ENCODE peak calls at places on chromosomes 5 and 9, in nine cellular contexts. One of them, this sample, is unnamed. For H3K9me3, the result is how much of the 10 kb centered on the place peaks cover.

GRCh38 chr9:98369896-98370295 is 114.4 kb upstream of the TBC1D2 start:
- DNase-seq in H1: no peak
- DNase-seq in hepatocyte: no peak
- DNase-seq in HCT116: no peak
- DNase-seq in astrocyte: no peak
- DNase-seq in neuronal stem cell: no peak
- DNase-seq in sigmoid colon: no peak
- DNase-seq in tibial artery: no peak
- DNase-seq in left ventricle myocardium inferior: no peak
- DNase-seq in this sample: no peak

GRCh38 chr5:56763711-56764466 is 51.5 kb upstream of the MAP3K1 start:
- DNase-seq in H1: no peak
- DNase-seq in hepatocyte: peak
- DNase-seq in HCT116: no peak
- DNase-seq in astrocyte: peak
- DNase-seq in neuronal stem cell: no peak
- DNase-seq in sigmoid colon: no peak
- DNase-seq in tibial artery: no peak
- DNase-seq in left ventricle myocardium inferior: no peak
- DNase-seq in this sample: no peak

GRCh38 chr9:137168575-137168906 is 1.3 kb downstream of the LRRC26 start:
- DNase-seq in H1: no peak
- DNase-seq in hepatocyte: no peak
- DNase-seq in HCT116: no peak
- DNase-seq in astrocyte: no peak
- DNase-seq in neuronal stem cell: no peak
- DNase-seq in sigmoid colon: no peak
- DNase-seq in tibial artery: no peak
- DNase-seq in left ventricle myocardium inferior: no peak
- DNase-seq in this sample: no peak

GRCh38 chr9:117746263-117746662 is 42.1 kb downstream of the TLR4 start:
- DNase-seq in H1: no peak
- DNase-seq in hepatocyte: no peak
- DNase-seq in HCT116: no peak
- DNase-seq in astrocyte: no peak
- DNase-seq in neuronal stem cell: no peak
- DNase-seq in sigmoid colon: no peak
- DNase-seq in tibial artery: no peak
- DNase-seq in left ventricle myocardium inferior: no peak
- DNase-seq in this sample: no peak

GRCh38 chr9:83656032-83656680 is 33.2 kb downstream of the IDNK start:
- DNase-seq in H1: no peak
- DNase-seq in hepatocyte: no peak
- DNase-seq in HCT116: no peak
- DNase-seq in astrocyte: no peak
- DNase-seq in neuronal stem cell: no peak
- DNase-seq in sigmoid colon: no peak
- DNase-seq in tibial artery: no peak
- DNase-seq in left ventricle myocardium inferior: no peak
- DNase-seq in this sample: no peak

GRCh38 chr5:140734354-140734753 is 34.1 kb downstream of the ZMAT2 start:
- DNase-seq in H1: no peak
- DNase-seq in hepatocyte: peak
- DNase-seq in HCT116: no peak
- DNase-seq in astrocyte: no peak
- DNase-seq in neuronal stem cell: no peak
- DNase-seq in sigmoid colon: no peak
- DNase-seq in tibial artery: no peak
- DNase-seq in left ventricle myocardium inferior: no peak
- DNase-seq in this sample: no peak

GRCh38 chr5:74325866-74326265 is 314.7 kb downstream of the ENC1 start:
- DNase-seq in H1: no peak
- DNase-seq in hepatocyte: no peak
- DNase-seq in HCT116: no peak
- DNase-seq in astrocyte: peak
- DNase-seq in neuronal stem cell: no peak
- DNase-seq in sigmoid colon: no peak
- DNase-seq in tibial artery: no peak
- DNase-seq in left ventricle myocardium inferior: no peak
- DNase-seq in this sample: no peak

GRCh38 chr5:132334812-132335211 is 34.7 kb upstream of the SLC22A5 start:
- DNase-seq in H1: no peak
- DNase-seq in hepatocyte: no peak
- DNase-seq in HCT116: peak
- DNase-seq in astrocyte: peak
- DNase-seq in neuronal stem cell: no peak
- DNase-seq in sigmoid colon: no peak
- DNase-seq in tibial artery: no peak
- DNase-seq in left ventricle myocardium inferior: no peak
- DNase-seq in this sample: no peak

GRCh38 chr5:88236866-88237642 is 31.6 kb downstream of the TMEM161B start:
- DNase-seq in H1: no peak
- DNase-seq in hepatocyte: no peak
- DNase-seq in HCT116: no peak
- DNase-seq in astrocyte: peak
- DNase-seq in neuronal stem cell: no peak
- DNase-seq in sigmoid colon: no peak
- DNase-seq in tibial artery: no peak
- DNase-seq in left ventricle myocardium inferior: no peak
- DNase-seq in this sample: no peak

GRCh38 chr9:123408313-123409266 is 52.6 kb downstream of the CRB2 start:
- DNase-seq in H1: no peak
- DNase-seq in hepatocyte: no peak
- DNase-seq in HCT116: no peak
- DNase-seq in astrocyte: no peak
- DNase-seq in neuronal stem cell: no peak
- DNase-seq in sigmoid colon: no peak
- DNase-seq in tibial artery: no peak
- DNase-seq in left ventricle myocardium inferior: no peak
- DNase-seq in this sample: no peak

GRCh38 chr5:120873083-120873482 is 409.0 kb downstream of the PRR16 start:
- DNase-seq in H1: no peak
- DNase-seq in hepatocyte: no peak
- DNase-seq in HCT116: no peak
- DNase-seq in astrocyte: peak
- DNase-seq in neuronal stem cell: no peak
- DNase-seq in sigmoid colon: no peak
- DNase-seq in tibial artery: no peak
- DNase-seq in left ventricle myocardium inferior: no peak
- DNase-seq in this sample: no peak

GRCh38 chr5:1783214-1783551 is 16.5 kb downstream of the MRPL36 start:
- DNase-seq in H1: no peak
- DNase-seq in hepatocyte: no peak
- DNase-seq in HCT116: no peak
- DNase-seq in astrocyte: peak
- DNase-seq in neuronal stem cell: no peak
- DNase-seq in sigmoid colon: peak
- DNase-seq in tibial artery: peak
- DNase-seq in left ventricle myocardium inferior: peak
- DNase-seq in this sample: no peak

GRCh38 chr5:87949665-87950640 is 318.7 kb downstream of the TMEM161B start:
- DNase-seq in H1: no peak
- DNase-seq in hepatocyte: no peak
- DNase-seq in HCT116: no peak
- DNase-seq in astrocyte: no peak
- DNase-seq in neuronal stem cell: no peak
- DNase-seq in sigmoid colon: no peak
- DNase-seq in tibial artery: no peak
- DNase-seq in left ventricle myocardium inferior: no peak
- DNase-seq in this sample: no peak

GRCh38 chr9:6408320-6408719 is 4.7 kb upstream of the UHRF2 start:
- DNase-seq in H1: no peak
- DNase-seq in hepatocyte: no peak
- DNase-seq in HCT116: no peak
- DNase-seq in astrocyte: no peak
- DNase-seq in neuronal stem cell: no peak
- DNase-seq in sigmoid colon: no peak
- DNase-seq in tibial artery: no peak
- DNase-seq in left ventricle myocardium inferior: no peak
- DNase-seq in this sample: no peak

GRCh38 chr5:109452661-109453060 is 42.9 kb upstream of the PJA2 start:
- DNase-seq in H1: no peak
- DNase-seq in hepatocyte: no peak
- DNase-seq in HCT116: no peak
- DNase-seq in astrocyte: peak
- DNase-seq in neuronal stem cell: no peak
- DNase-seq in sigmoid colon: no peak
- DNase-seq in tibial artery: no peak
- DNase-seq in left ventricle myocardium inferior: no peak
- DNase-seq in this sample: no peak

GRCh38 chr9:20227166-20227874 is 395.0 kb downstream of the MLLT3 start:
- DNase-seq in H1: no peak
- DNase-seq in hepatocyte: no peak
- DNase-seq in HCT116: no peak
- DNase-seq in astrocyte: peak
- DNase-seq in neuronal stem cell: no peak
- DNase-seq in sigmoid colon: no peak
- DNase-seq in tibial artery: no peak
- DNase-seq in left ventricle myocardium inferior: no peak
- DNase-seq in this sample: no peak

GRCh38 chr5:39400711-39401385 is 23.9 kb downstream of the DAB2 start:
- DNase-seq in H1: no peak
- DNase-seq in hepatocyte: peak
- DNase-seq in HCT116: no peak
- DNase-seq in astrocyte: no peak
- DNase-seq in neuronal stem cell: no peak
- DNase-seq in sigmoid colon: no peak
- DNase-seq in tibial artery: no peak
- DNase-seq in left ventricle myocardium inferior: no peak
- DNase-seq in this sample: no peak
- H3K27ac ChIP-seq in H1: no peak
- H3K27ac ChIP-seq in hepatocyte: peak
- H3K27ac ChIP-seq in HCT116: no peak
- H3K27ac ChIP-seq in astrocyte: peak
- H3K27ac ChIP-seq in neuronal stem cell: no peak
- H3K27ac ChIP-seq in sigmoid colon: peak
- H3K27ac ChIP-seq in tibial artery: peak
- H3K27ac ChIP-seq in left ventricle myocardium inferior: peak
- H3K27ac ChIP-seq in this sample: peak

GRCh38 chr5:179033004-179033580 is 9.5 kb downstream of the ZNF879 start:
- DNase-seq in H1: no peak
- DNase-seq in hepatocyte: no peak
- DNase-seq in HCT116: no peak
- DNase-seq in astrocyte: no peak
- DNase-seq in neuronal stem cell: no peak
- DNase-seq in sigmoid colon: no peak
- DNase-seq in tibial artery: no peak
- DNase-seq in left ventricle myocardium inferior: no peak
- DNase-seq in this sample: no peak
- H3K9me3 ChIP-seq in H1: half or more
- H3K9me3 ChIP-seq in hepatocyte: half or more
- H3K9me3 ChIP-seq in HCT116: under half
- H3K9me3 ChIP-seq in astrocyte: under half
- H3K9me3 ChIP-seq in neuronal stem cell: half or more
- H3K9me3 ChIP-seq in sigmoid colon: half or more
- H3K9me3 ChIP-seq in tibial artery: under half
- H3K9me3 ChIP-seq in left ventricle myocardium inferior: half or more
- H3K9me3 ChIP-seq in this sample: under half

GRCh38 chr5:139698461-139699146 is 50.5 kb downstream of the CXXC5 start:
- DNase-seq in H1: no peak
- DNase-seq in hepatocyte: peak
- DNase-seq in HCT116: no peak
- DNase-seq in astrocyte: peak
- DNase-seq in neuronal stem cell: peak
- DNase-seq in sigmoid colon: peak
- DNase-seq in tibial artery: peak
- DNase-seq in left ventricle myocardium inferior: peak
- DNase-seq in this sample: peak

GRCh38 chr5:139696167-139696893 is 48.2 kb downstream of the CXXC5 start:
- DNase-seq in H1: no peak
- DNase-seq in hepatocyte: no peak
- DNase-seq in HCT116: no peak
- DNase-seq in astrocyte: no peak
- DNase-seq in neuronal stem cell: no peak
- DNase-seq in sigmoid colon: peak
- DNase-seq in tibial artery: no peak
- DNase-seq in left ventricle myocardium inferior: no peak
- DNase-seq in this sample: no peak

GRCh38 chr5:139699352-139699751 is 51.2 kb downstream of the CXXC5 start:
- DNase-seq in H1: no peak
- DNase-seq in hepatocyte: no peak
- DNase-seq in HCT116: no peak
- DNase-seq in astrocyte: no peak
- DNase-seq in neuronal stem cell: no peak
- DNase-seq in sigmoid colon: peak
- DNase-seq in tibial artery: no peak
- DNase-seq in left ventricle myocardium inferior: no peak
- DNase-seq in this sample: no peak

GRCh38 chr5:139695183-139695573 is 47.0 kb downstream of the CXXC5 start:
- DNase-seq in H1: no peak
- DNase-seq in hepatocyte: no peak
- DNase-seq in HCT116: no peak
- DNase-seq in astrocyte: no peak
- DNase-seq in neuronal stem cell: no peak
- DNase-seq in sigmoid colon: no peak
- DNase-seq in tibial artery: no peak
- DNase-seq in left ventricle myocardium inferior: no peak
- DNase-seq in this sample: no peak

DNA sequence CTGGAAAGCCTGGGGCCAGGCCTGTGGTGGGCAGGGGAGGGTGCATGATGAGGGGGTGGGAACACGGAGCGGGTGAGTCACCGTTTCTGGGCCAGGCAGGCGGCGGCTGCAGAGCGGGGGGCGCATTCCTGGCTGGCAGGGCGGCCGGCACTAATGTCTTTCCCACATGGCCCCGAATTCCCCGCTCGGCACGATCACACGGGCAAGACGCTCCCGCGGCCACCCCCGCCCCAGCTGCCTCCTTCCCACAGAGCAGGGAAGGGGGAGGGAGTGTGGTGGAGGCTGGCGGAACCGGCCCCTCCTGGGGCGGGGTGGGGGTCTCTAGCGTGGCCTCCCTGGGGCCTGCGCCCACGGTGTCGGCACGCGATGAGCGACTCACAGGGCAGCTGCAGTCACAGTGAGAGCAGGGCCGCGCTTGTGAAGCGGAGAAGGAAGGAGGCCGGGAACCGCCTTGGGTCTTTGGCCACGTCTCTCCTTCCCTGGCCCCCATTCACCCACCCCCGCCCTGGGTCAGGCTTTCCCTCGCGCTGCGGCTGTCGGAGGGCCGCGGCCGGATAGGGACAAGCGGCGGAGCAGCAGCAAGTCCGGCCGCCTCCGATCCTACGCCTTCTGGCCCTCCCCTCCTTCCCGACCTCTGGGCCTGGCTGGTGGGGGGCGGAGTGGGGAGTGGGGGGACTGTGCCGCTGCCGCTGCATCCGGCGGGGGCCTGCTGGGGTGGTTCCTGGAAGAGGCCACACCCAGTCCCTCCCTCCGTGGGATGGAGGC is 48.9 kb downstream of the CXXC5 start:
- DNase-seq in H1: no peak
- DNase-seq in hepatocyte: peak
- DNase-seq in HCT116: no peak
- DNase-seq in astrocyte: peak
- DNase-seq in neuronal stem cell: no peak
- DNase-seq in sigmoid colon: peak
- DNase-seq in tibial artery: peak
- DNase-seq in left ventricle myocardium inferior: peak
- DNase-seq in this sample: peak
- H3K27ac ChIP-seq in H1: peak
- H3K27ac ChIP-seq in hepatocyte: peak
- H3K27ac ChIP-seq in HCT116: peak
- H3K27ac ChIP-seq in astrocyte: peak
- H3K27ac ChIP-seq in neuronal stem cell: peak
- H3K27ac ChIP-seq in sigmoid colon: peak
- H3K27ac ChIP-seq in tibial artery: peak
- H3K27ac ChIP-seq in left ventricle myocardium inferior: peak
- H3K27ac ChIP-seq in this sample: peak

GRCh38 chr9:113927277-113927676 is 51.2 kb downstream of the ZNF618 start:
- DNase-seq in H1: no peak
- DNase-seq in hepatocyte: no peak
- DNase-seq in HCT116: no peak
- DNase-seq in astrocyte: no peak
- DNase-seq in neuronal stem cell: no peak
- DNase-seq in sigmoid colon: no peak
- DNase-seq in tibial artery: no peak
- DNase-seq in left ventricle myocardium inferior: no peak
- DNase-seq in this sample: no peak
- H3K9me3 ChIP-seq in H1: under half
- H3K9me3 ChIP-seq in hepatocyte: under half
- H3K9me3 ChIP-seq in HCT116: under half
- H3K9me3 ChIP-seq in astrocyte: under half
- H3K9me3 ChIP-seq in neuronal stem cell: half or more
- H3K9me3 ChIP-seq in sigmoid colon: under half
- H3K9me3 ChIP-seq in tibial artery: under half
- H3K9me3 ChIP-seq in left ventricle myocardium inferior: half or more
- H3K9me3 ChIP-seq in this sample: under half